ENCODE peak calls at places on chromosomes 3 and 15, in seven cellular contexts. One of them, this sample, is unnamed. For H3K4me1 and H3K36me3, the result is how much of the 10 kb centered on the place peaks cover.

GRCh38 chr3:144257381-144257780 is 285.8 kb downstream of the DIPK2A start:
- DNase-seq in endothelial cell of umbilical vein: no peak
- DNase-seq in ovary: no peak
- DNase-seq in adipocyte: no peak
- DNase-seq in lower lobe of right lung: no peak
- DNase-seq in tibial nerve: no peak
- DNase-seq in psoas muscle: no peak
- DNase-seq in this sample: no peak

GRCh38 chr15:56715220-56715619 is 18.1 kb downstream of the ZNF280D start:
- DNase-seq in endothelial cell of umbilical vein: no peak
- DNase-seq in ovary: no peak
- DNase-seq in adipocyte: no peak
- DNase-seq in lower lobe of right lung: no peak
- DNase-seq in tibial nerve: no peak
- DNase-seq in psoas muscle: no peak
- DNase-seq in this sample: no peak

GRCh38 chr3:136498919-136499447 is 248.8 kb downstream of the PCCB start:
- DNase-seq in endothelial cell of umbilical vein: no peak
- DNase-seq in ovary: no peak
- DNase-seq in adipocyte: no peak
- DNase-seq in lower lobe of right lung: no peak
- DNase-seq in tibial nerve: no peak
- DNase-seq in psoas muscle: no peak
- DNase-seq in this sample: no peak

GRCh38 chr3:149576071-149576564 is 81.7 kb downstream of the WWTR1 start:
- DNase-seq in endothelial cell of umbilical vein: peak
- DNase-seq in ovary: no peak
- DNase-seq in adipocyte: peak
- DNase-seq in lower lobe of right lung: no peak
- DNase-seq in tibial nerve: no peak
- DNase-seq in psoas muscle: peak
- DNase-seq in this sample: no peak

GRCh38 chr3:129888739-129889138 is 4.8 kb downstream of the TMCC1 start:
- DNase-seq in endothelial cell of umbilical vein: peak
- DNase-seq in ovary: peak
- DNase-seq in adipocyte: peak
- DNase-seq in lower lobe of right lung: no peak
- DNase-seq in tibial nerve: no peak
- DNase-seq in psoas muscle: no peak
- DNase-seq in this sample: no peak

GRCh38 chr3:9435320-9435719 is 37.9 kb downstream of the SETD5 start:
- DNase-seq in endothelial cell of umbilical vein: no peak
- DNase-seq in ovary: no peak
- DNase-seq in adipocyte: no peak
- DNase-seq in lower lobe of right lung: no peak
- DNase-seq in tibial nerve: no peak
- DNase-seq in psoas muscle: no peak
- DNase-seq in this sample: no peak

GRCh38 chr3:18159681-18160080 is 265.5 kb downstream of the SATB1 start:
- DNase-seq in endothelial cell of umbilical vein: no peak
- DNase-seq in ovary: no peak
- DNase-seq in adipocyte: no peak
- DNase-seq in lower lobe of right lung: no peak
- DNase-seq in tibial nerve: no peak
- DNase-seq in psoas muscle: no peak
- DNase-seq in this sample: no peak

GRCh38 chr15:76994971-76995945 is at the start of gene PSTPIP1:
- DNase-seq in endothelial cell of umbilical vein: no peak
- DNase-seq in ovary: peak
- DNase-seq in adipocyte: no peak
- DNase-seq in lower lobe of right lung: peak
- DNase-seq in tibial nerve: no peak
- DNase-seq in psoas muscle: peak
- DNase-seq in this sample: peak

GRCh38 chr3:174440350-174440716 is 418.8 kb upstream of the NAALADL2 start:
- DNase-seq in endothelial cell of umbilical vein: no peak
- DNase-seq in ovary: peak
- DNase-seq in adipocyte: peak
- DNase-seq in lower lobe of right lung: peak
- DNase-seq in tibial nerve: no peak
- DNase-seq in psoas muscle: peak
- DNase-seq in this sample: no peak

GRCh38 chr15:83275412-83275811 is 9.1 kb downstream of the BNC1 start:
- DNase-seq in endothelial cell of umbilical vein: no peak
- DNase-seq in ovary: no peak
- DNase-seq in adipocyte: no peak
- DNase-seq in lower lobe of right lung: no peak
- DNase-seq in tibial nerve: no peak
- DNase-seq in psoas muscle: no peak
- DNase-seq in this sample: no peak

GRCh38 chr3:129289201-129289921 is 10.7 kb downstream of the HMCES start:
- DNase-seq in endothelial cell of umbilical vein: no peak
- DNase-seq in ovary: no peak
- DNase-seq in adipocyte: peak
- DNase-seq in lower lobe of right lung: no peak
- DNase-seq in tibial nerve: no peak
- DNase-seq in psoas muscle: no peak
- DNase-seq in this sample: no peak

GRCh38 chr15:64847876-64848716 is 6.4 kb downstream of the PLEKHO2 start:
- DNase-seq in endothelial cell of umbilical vein: no peak
- DNase-seq in ovary: no peak
- DNase-seq in adipocyte: no peak
- DNase-seq in lower lobe of right lung: no peak
- DNase-seq in tibial nerve: no peak
- DNase-seq in psoas muscle: no peak
- DNase-seq in this sample: no peak

GRCh38 chr3:107956991-107957467 is 133.8 kb downstream of the CD47 start:
- DNase-seq in endothelial cell of umbilical vein: peak
- DNase-seq in ovary: peak
- DNase-seq in adipocyte: peak
- DNase-seq in lower lobe of right lung: peak
- DNase-seq in tibial nerve: peak
- DNase-seq in psoas muscle: peak
- DNase-seq in this sample: peak

GRCh38 chr3:133466531-133467386 is 66.9 kb downstream of the BFSP2 start:
- DNase-seq in endothelial cell of umbilical vein: no peak
- DNase-seq in ovary: no peak
- DNase-seq in adipocyte: no peak
- DNase-seq in lower lobe of right lung: no peak
- DNase-seq in tibial nerve: no peak
- DNase-seq in psoas muscle: peak
- DNase-seq in this sample: no peak

GRCh38 chr3:133464573-133464972 is 64.7 kb downstream of the BFSP2 start:
- DNase-seq in endothelial cell of umbilical vein: peak
- DNase-seq in ovary: no peak
- DNase-seq in adipocyte: peak
- DNase-seq in lower lobe of right lung: no peak
- DNase-seq in tibial nerve: no peak
- DNase-seq in psoas muscle: no peak
- DNase-seq in this sample: no peak

GRCh38 chr3:133469140-133469731 is 69.4 kb downstream of the BFSP2 start:
- DNase-seq in endothelial cell of umbilical vein: no peak
- DNase-seq in ovary: no peak
- DNase-seq in adipocyte: peak
- DNase-seq in lower lobe of right lung: no peak
- DNase-seq in tibial nerve: no peak
- DNase-seq in psoas muscle: no peak
- DNase-seq in this sample: peak

GRCh38 chr3:133468251-133468721 is 68.4 kb downstream of the BFSP2 start:
- DNase-seq in endothelial cell of umbilical vein: no peak
- DNase-seq in ovary: no peak
- DNase-seq in adipocyte: peak
- DNase-seq in lower lobe of right lung: no peak
- DNase-seq in tibial nerve: no peak
- DNase-seq in psoas muscle: no peak
- DNase-seq in this sample: no peak

DNA sequence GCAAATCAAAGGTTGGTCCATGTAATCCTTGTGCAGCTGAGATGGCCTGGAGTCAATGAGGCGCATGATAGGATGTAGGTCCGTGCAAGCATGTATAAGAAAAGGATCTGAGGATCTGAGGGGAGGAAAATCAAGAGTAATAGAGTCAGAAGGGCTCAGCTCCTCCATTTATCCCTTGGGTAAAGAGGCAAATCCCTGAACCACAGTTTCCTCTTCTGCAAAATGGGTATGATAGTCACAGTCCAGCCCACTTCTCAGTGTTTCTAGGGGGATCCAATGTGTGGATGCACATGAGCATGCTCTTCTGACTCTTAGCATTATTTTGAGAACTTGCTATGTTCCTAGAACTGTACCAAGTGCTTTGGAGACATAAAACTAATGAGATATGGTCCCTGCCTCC is 67.9 kb downstream of the BFSP2 start:
- DNase-seq in endothelial cell of umbilical vein: no peak
- DNase-seq in ovary: no peak
- DNase-seq in adipocyte: no peak
- DNase-seq in lower lobe of right lung: no peak
- DNase-seq in tibial nerve: no peak
- DNase-seq in psoas muscle: no peak
- DNase-seq in this sample: no peak
- H3K4me1 ChIP-seq in endothelial cell of umbilical vein: under half
- H3K4me1 ChIP-seq in ovary: under half
- H3K4me1 ChIP-seq in adipocyte: under half
- H3K4me1 ChIP-seq in lower lobe of right lung: under half
- H3K4me1 ChIP-seq in tibial nerve: under half
- H3K4me1 ChIP-seq in psoas muscle: under half
- H3K4me1 ChIP-seq in this sample: under half

GRCh38 chr15:34155859-34156258 is 54.0 kb downstream of the PGBD4 start:
- DNase-seq in endothelial cell of umbilical vein: no peak
- DNase-seq in ovary: no peak
- DNase-seq in adipocyte: no peak
- DNase-seq in lower lobe of right lung: no peak
- DNase-seq in tibial nerve: no peak
- DNase-seq in psoas muscle: no peak
- DNase-seq in this sample: no peak

GRCh38 chr15:34160735-34161134 is 49.2 kb downstream of the KATNBL1 start:
- DNase-seq in endothelial cell of umbilical vein: no peak
- DNase-seq in ovary: no peak
- DNase-seq in adipocyte: no peak
- DNase-seq in lower lobe of right lung: no peak
- DNase-seq in tibial nerve: no peak
- DNase-seq in psoas muscle: no peak
- DNase-seq in this sample: no peak

GRCh38 chr15:34154725-34155204 is 52.9 kb downstream of the PGBD4 start:
- DNase-seq in endothelial cell of umbilical vein: no peak
- DNase-seq in ovary: no peak
- DNase-seq in adipocyte: no peak
- DNase-seq in lower lobe of right lung: no peak
- DNase-seq in tibial nerve: no peak
- DNase-seq in psoas muscle: no peak
- DNase-seq in this sample: no peak

GRCh38 chr15:34161329-34161953 is 48.5 kb downstream of the KATNBL1 start:
- DNase-seq in endothelial cell of umbilical vein: no peak
- DNase-seq in ovary: no peak
- DNase-seq in adipocyte: no peak
- DNase-seq in lower lobe of right lung: no peak
- DNase-seq in tibial nerve: no peak
- DNase-seq in psoas muscle: no peak
- DNase-seq in this sample: no peak

GRCh38 chr15:34158355-34158754 is 51.5 kb downstream of the KATNBL1 start:
- DNase-seq in endothelial cell of umbilical vein: no peak
- DNase-seq in ovary: no peak
- DNase-seq in adipocyte: no peak
- DNase-seq in lower lobe of right lung: no peak
- DNase-seq in tibial nerve: no peak
- DNase-seq in psoas muscle: no peak
- DNase-seq in this sample: no peak
- H3K36me3 ChIP-seq in endothelial cell of umbilical vein: under half
- H3K36me3 ChIP-seq in ovary: under half
- H3K36me3 ChIP-seq in adipocyte: half or more
- H3K36me3 ChIP-seq in lower lobe of right lung: under half
- H3K36me3 ChIP-seq in tibial nerve: under half
- H3K36me3 ChIP-seq in psoas muscle: under half
- H3K36me3 ChIP-seq in this sample: under half

DNA sequence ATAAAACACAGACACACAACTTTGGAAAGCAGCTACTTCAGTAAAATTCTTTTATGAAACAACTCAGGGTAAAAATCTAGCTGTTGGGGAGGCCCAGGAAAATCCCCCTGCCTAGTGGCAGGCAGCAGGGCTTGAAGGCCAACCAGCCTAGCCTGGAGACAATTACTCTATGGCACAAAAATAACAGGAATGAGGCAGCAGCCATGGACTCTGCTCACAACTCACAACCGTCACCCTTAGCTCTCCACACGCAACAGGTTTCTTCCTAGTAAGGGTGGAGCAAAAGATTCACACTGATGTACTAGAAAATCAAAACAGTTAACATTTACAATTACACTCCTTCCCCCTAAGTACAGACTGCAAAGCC is 538 bp upstream of the FBXL22 start:
- DNase-seq in endothelial cell of umbilical vein: no peak
- DNase-seq in ovary: no peak
- DNase-seq in adipocyte: peak
- DNase-seq in lower lobe of right lung: no peak
- DNase-seq in tibial nerve: no peak
- DNase-seq in psoas muscle: no peak
- DNase-seq in this sample: no peak
- H3K4me3 ChIP-seq in endothelial cell of umbilical vein: no peak
- H3K4me3 ChIP-seq in ovary: no peak
- H3K4me3 ChIP-seq in adipocyte: peak
- H3K4me3 ChIP-seq in lower lobe of right lung: no peak
- H3K4me3 ChIP-seq in tibial nerve: no peak
- H3K4me3 ChIP-seq in psoas muscle: peak
- H3K4me3 ChIP-seq in this sample: peak

GRCh38 chr15:58472821-58473581 is 41.2 kb downstream of the LIPC start:
- DNase-seq in endothelial cell of umbilical vein: peak
- DNase-seq in ovary: no peak
- DNase-seq in adipocyte: no peak
- DNase-seq in lower lobe of right lung: no peak
- DNase-seq in tibial nerve: no peak
- DNase-seq in psoas muscle: no peak
- DNase-seq in this sample: no peak

GRCh38 chr15:58473720-58474119 is 41.9 kb downstream of the LIPC start:
- DNase-seq in endothelial cell of umbilical vein: peak
- DNase-seq in ovary: no peak
- DNase-seq in adipocyte: peak
- DNase-seq in lower lobe of right lung: no peak
- DNase-seq in tibial nerve: no peak
- DNase-seq in psoas muscle: no peak
- DNase-seq in this sample: no peak

GRCh38 chr15:58469432-58470353 is 37.9 kb downstream of the LIPC start:
- DNase-seq in endothelial cell of umbilical vein: peak
- DNase-seq in ovary: no peak
- DNase-seq in adipocyte: peak
- DNase-seq in lower lobe of right lung: no peak
- DNase-seq in tibial nerve: no peak
- DNase-seq in psoas muscle: no peak
- DNase-seq in this sample: no peak

GRCh38 chr15:58471341-58471740 is 39.5 kb downstream of the LIPC start:
- DNase-seq in endothelial cell of umbilical vein: no peak
- DNase-seq in ovary: no peak
- DNase-seq in adipocyte: no peak
- DNase-seq in lower lobe of right lung: no peak
- DNase-seq in tibial nerve: no peak
- DNase-seq in psoas muscle: no peak
- DNase-seq in this sample: no peak

DNA sequence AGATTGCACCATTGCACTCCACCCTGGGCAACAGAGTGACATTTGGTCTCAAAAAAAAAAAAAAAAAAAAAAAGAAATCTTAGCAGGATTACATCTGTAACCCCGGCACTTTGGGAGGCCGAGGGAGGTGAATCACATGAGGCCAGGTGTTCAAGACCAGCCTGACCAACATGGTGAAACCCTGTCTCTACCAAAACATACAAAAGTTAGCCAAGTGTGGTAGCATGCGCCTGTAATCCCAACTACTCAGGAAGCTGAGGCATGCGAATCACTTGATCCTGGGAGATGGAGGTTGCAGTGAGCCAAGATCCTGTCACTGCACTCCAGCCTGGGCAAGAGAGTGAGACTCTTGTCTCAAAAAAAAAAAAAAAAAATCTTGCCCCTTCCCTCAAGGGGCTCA is 40.4 kb downstream of the LIPC start:
- DNase-seq in endothelial cell of umbilical vein: no peak
- DNase-seq in ovary: no peak
- DNase-seq in adipocyte: no peak
- DNase-seq in lower lobe of right lung: no peak
- DNase-seq in tibial nerve: no peak
- DNase-seq in psoas muscle: no peak
- DNase-seq in this sample: no peak
- H3K4me1 ChIP-seq in endothelial cell of umbilical vein: under half
- H3K4me1 ChIP-seq in ovary: under half
- H3K4me1 ChIP-seq in adipocyte: half or more
- H3K4me1 ChIP-seq in lower lobe of right lung: under half
- H3K4me1 ChIP-seq in tibial nerve: under half
- H3K4me1 ChIP-seq in psoas muscle: under half
- H3K4me1 ChIP-seq in this sample: under half

This sample was measured in heart right ventricle.